ENCODE peak calls at places on chromosomes 16 and 17, in four cellular contexts. P is K562, N is GM12878, A is IMR-90. E is an unnamed sample.

GRCh38 chr17:66491213-66491612 is 188.8 kb downstream of the PRKCA start:
- DNase-seq in P (no peak), N (no peak), A (no peak), E (no peak)

GRCh38 chr16:76940251-76940650 is 250.7 kb upstream of the MON1B start:
- DNase-seq in P (no peak), N (no peak), A (no peak), E (no peak)

GRCh38 chr17:34254651-34255380 is at the start of gene CCL2:
- DNase-seq in P (no peak), N (no peak), A (peak), E (peak)

GRCh38 chr17:32302860-32303649 is 37.4 kb downstream of the RHBDL3 start:
- DNase-seq in P (no peak), N (no peak), A (no peak), E (no peak)

GRCh38 chr16:79714440-79714839 is 113.9 kb upstream of the MAF start:
- DNase-seq in P (no peak), N (no peak), A (no peak), E (no peak)

GRCh38 chr17:40338058-40338457 is 26.5 kb downstream of the GJD3 start:
- DNase-seq in P (no peak), N (no peak), A (no peak), E (no peak)

GRCh38 chr16:85898521-85899442 is at the start of gene IRF8:
- DNase-seq in P (no peak), N (peak), A (no peak), E (no peak)

GRCh38 chr16:56969769-56970168 is 8.0 kb downstream of the CETP start:
- DNase-seq in P (no peak), N (no peak), A (no peak), E (no peak)

GRCh38 chr17:10071141-10071540 is 127.3 kb downstream of the GAS7 start:
- DNase-seq in P (no peak), N (no peak), A (no peak), E (no peak)

GRCh38 chr17:49357516-49357915 is 4.5 kb downstream of the ZNF652 start:
- DNase-seq in P (no peak), N (no peak), A (no peak), E (no peak)

GRCh38 chr17:80152057-80152831 is 5.3 kb upstream of the EIF4A3 start:
- DNase-seq in P (no peak), N (no peak), A (peak), E (no peak)
- TF ChIP-seq ELK1 in P (no peak), N (no peak), A (no peak), E (no peak)

GRCh38 chr17:78535285-78536197 is 41.7 kb downstream of the DNAH17 start:
- DNase-seq in P (no peak), N (no peak), A (no peak), E (peak)

GRCh38 chr17:78537217-78537860 is 39.9 kb downstream of the DNAH17 start:
- DNase-seq in P (no peak), N (no peak), A (no peak), E (no peak)

GRCh38 chr17:78532922-78533640 is 44.1 kb downstream of the DNAH17 start:
- DNase-seq in P (no peak), N (no peak), A (peak), E (peak)

GRCh38 chr17:78532311-78532710 is 44.9 kb downstream of the DNAH17 start:
- DNase-seq in P (no peak), N (no peak), A (no peak), E (no peak)

GRCh38 chr17:78534492-78535284 is 42.5 kb downstream of the DNAH17 start:
- DNase-seq in P (no peak), N (no peak), A (no peak), E (no peak)
- TF ChIP-seq BHLHE40 in P (no peak), N (no peak), A (no peak), E (no peak)

DNA sequence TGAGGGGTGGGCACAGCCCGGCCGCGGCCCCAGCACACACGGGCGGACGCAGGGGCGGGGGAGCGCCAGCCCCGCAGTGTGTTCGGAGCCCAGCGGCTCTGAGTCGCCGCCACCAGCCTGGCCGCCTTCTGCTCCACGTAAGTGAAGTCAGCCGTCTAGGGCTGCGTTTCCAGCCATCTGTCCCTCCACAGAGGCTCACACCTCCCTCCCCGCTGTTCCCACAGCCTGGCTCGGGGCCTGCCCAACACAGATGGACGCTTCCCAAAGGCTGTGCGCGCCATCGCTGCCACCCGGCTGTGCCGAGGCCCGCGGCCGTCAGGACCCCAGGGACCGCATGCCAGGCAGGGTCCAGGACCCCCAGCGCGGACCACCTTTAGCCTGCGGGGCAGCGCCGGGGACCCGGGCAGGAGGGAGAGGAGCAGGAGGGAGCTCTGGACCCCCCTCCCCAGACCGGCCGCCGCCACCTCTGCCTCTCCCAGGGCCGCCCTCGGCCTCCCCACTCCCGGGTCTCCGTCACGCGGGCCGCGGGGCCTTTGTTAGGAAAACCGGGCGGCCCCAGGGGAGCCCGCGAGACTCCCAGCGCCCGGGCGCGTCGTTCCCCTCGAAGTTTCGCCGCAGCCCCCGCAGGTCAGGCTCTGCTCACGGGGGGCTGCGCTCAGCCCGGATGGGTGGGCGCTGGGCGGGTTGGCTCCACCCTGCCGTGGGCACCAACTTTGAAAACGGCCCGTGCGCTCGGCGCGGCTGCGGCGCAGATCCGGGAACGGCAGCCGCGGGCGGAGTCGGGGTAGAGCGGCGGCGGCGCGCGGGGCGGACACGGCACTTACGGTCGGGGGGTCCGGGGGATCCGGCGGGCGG is 36.6 kb downstream of the CBFA2T3 start:
- DNase-seq in P (no peak), N (no peak), A (no peak), E (peak)
- TF ChIP-seq ELK1 in P (no peak), N (no peak), A (no peak), E (no peak)

GRCh38 chr17:17322516-17323510 is 19.6 kb downstream of the NT5M start:
- DNase-seq in P (no peak), N (no peak), A (no peak), E (no peak)
- TF ChIP-seq BHLHE40 in P (no peak), N (no peak), A (no peak), E (no peak)

GRCh38 chr16:7231762-7232161 is 100.9 kb upstream of the RBFOX1 start:
- DNase-seq in P (no peak), N (no peak), A (no peak), E (no peak)
- TF ChIP-seq ELK1 in P (no peak), N (no peak), A (no peak), E (no peak)

DNA sequence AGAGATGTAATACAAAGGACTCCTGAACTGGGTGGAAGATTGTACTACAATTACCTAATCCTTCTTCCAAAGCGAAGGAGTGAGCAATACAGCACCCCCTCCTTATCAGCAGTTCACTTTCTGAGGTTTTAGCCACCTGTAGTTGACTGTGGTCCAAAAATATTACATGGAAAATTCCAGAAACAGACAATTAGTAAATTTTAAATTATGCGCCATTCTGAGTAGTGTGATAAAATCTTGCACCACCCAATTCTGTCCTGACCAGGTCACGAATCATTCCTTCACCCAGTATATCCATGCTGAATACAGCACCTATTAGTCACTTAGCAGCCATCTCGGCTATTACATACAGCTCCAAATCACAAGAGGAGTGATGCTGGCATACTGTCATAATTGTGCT is 23.2 kb downstream of the VPS53 start:
- DNase-seq in P (no peak), N (no peak), A (peak), E (no peak)
- TF ChIP-seq BHLHE40 in P (no peak), N (no peak), A (peak), E (no peak)

E was measured in A549.